ENCODE peak calls at places on chromosomes 6 and 20, in seven cellular contexts. H, A, Q, J, V, B and O are unnamed samples.

GRCh38 chr6:126077810-126078791 is 91.8 kb downstream of the TRMT11 start:
- DNase-seq in H (no peak), A (no peak), Q (no peak), J (peak), V (no peak), B (peak), O (no peak)

GRCh38 chr6:167658106-167658505 is 168.6 kb upstream of the AFDN start:
- DNase-seq in H (no peak), A (no peak), Q (no peak), J (no peak), V (peak), B (no peak), O (no peak)

GRCh38 chr6:158219229-158219628 is 51.1 kb downstream of the GTF2H5 start:
- DNase-seq in H (no peak), A (peak), Q (no peak), J (peak), V (no peak), B (no peak), O (no peak)

GRCh38 chr6:81769834-81770233 is 17.4 kb upstream of the TENT5A start:
- DNase-seq in H (no peak), A (no peak), Q (no peak), J (no peak), V (no peak), B (no peak), O (no peak)

GRCh38 chr6:25218346-25218745 is 60.8 kb upstream of the CARMIL1 start:
- DNase-seq in H (no peak), A (no peak), Q (no peak), J (no peak), V (no peak), B (no peak), O (no peak)

GRCh38 chr20:18431206-18431605 is 35.6 kb downstream of the DZANK1 start:
- DNase-seq in H (no peak), A (no peak), Q (no peak), J (no peak), V (no peak), B (no peak), O (no peak)

GRCh38 chr6:140064371-140064770 is 689.9 kb upstream of the CITED2 start:
- DNase-seq in H (no peak), A (no peak), Q (no peak), J (no peak), V (no peak), B (no peak), O (no peak)

GRCh38 chr20:33009214-33010132 is 2.0 kb downstream of the BPIFB2 start:
- DNase-seq in H (no peak), A (no peak), Q (no peak), J (no peak), V (peak), B (no peak), O (no peak)

GRCh38 chr6:111773501-111774345 is 99.5 kb downstream of the FYN start:
- DNase-seq in H (no peak), A (no peak), Q (no peak), J (no peak), V (no peak), B (no peak), O (no peak)

GRCh38 chr6:112802154-112802553 is 455.0 kb downstream of the RFPL4B start:
- DNase-seq in H (no peak), A (no peak), Q (no peak), J (no peak), V (no peak), B (no peak), O (no peak)

GRCh38 chr6:10478187-10479040 is 42.7 kb upstream of the GCNT2 start:
- DNase-seq in H (no peak), A (peak), Q (no peak), J (no peak), V (peak), B (no peak), O (no peak)

GRCh38 chr6:26214826-26215199 is 127.6 kb downstream of the HFE start:
- DNase-seq in H (no peak), A (no peak), Q (no peak), J (no peak), V (no peak), B (no peak), O (no peak)

GRCh38 chr6:165222315-165223025 is 86.9 kb downstream of the C6orf118 start:
- DNase-seq in H (no peak), A (no peak), Q (no peak), J (no peak), V (no peak), B (no peak), O (no peak)

GRCh38 chr6:135910943-135911618 is 59.6 kb downstream of the PDE7B start:
- DNase-seq in H (no peak), A (no peak), Q (no peak), J (no peak), V (no peak), B (no peak), O (no peak)

GRCh38 chr20:40690836-40691565 is 2.0 kb upstream of the MAFB start:
- DNase-seq in H (no peak), A (no peak), Q (no peak), J (no peak), V (no peak), B (no peak), O (no peak)

GRCh38 chr6:167683028-167683862 is 143.5 kb upstream of the AFDN start:
- DNase-seq in H (peak), A (no peak), Q (no peak), J (peak), V (peak), B (peak), O (no peak)

GRCh38 chr20:23456416-23456815 is 3.7 kb upstream of the CST11 start:
- DNase-seq in H (no peak), A (no peak), Q (no peak), J (no peak), V (no peak), B (no peak), O (no peak)

GRCh38 chr6:90397929-90398674 is 101.5 kb upstream of the BACH2 start:
- DNase-seq in H (no peak), A (no peak), Q (no peak), J (no peak), V (no peak), B (no peak), O (no peak)

GRCh38 chr6:3841711-3842565 is 7.2 kb upstream of the FAM50B start:
- DNase-seq in H (no peak), A (no peak), Q (no peak), J (peak), V (peak), B (no peak), O (no peak)

GRCh38 chr6:107418118-107418517 is 41.2 kb downstream of the PDSS2 start:
- DNase-seq in H (no peak), A (peak), Q (no peak), J (no peak), V (peak), B (no peak), O (no peak)

DNA sequence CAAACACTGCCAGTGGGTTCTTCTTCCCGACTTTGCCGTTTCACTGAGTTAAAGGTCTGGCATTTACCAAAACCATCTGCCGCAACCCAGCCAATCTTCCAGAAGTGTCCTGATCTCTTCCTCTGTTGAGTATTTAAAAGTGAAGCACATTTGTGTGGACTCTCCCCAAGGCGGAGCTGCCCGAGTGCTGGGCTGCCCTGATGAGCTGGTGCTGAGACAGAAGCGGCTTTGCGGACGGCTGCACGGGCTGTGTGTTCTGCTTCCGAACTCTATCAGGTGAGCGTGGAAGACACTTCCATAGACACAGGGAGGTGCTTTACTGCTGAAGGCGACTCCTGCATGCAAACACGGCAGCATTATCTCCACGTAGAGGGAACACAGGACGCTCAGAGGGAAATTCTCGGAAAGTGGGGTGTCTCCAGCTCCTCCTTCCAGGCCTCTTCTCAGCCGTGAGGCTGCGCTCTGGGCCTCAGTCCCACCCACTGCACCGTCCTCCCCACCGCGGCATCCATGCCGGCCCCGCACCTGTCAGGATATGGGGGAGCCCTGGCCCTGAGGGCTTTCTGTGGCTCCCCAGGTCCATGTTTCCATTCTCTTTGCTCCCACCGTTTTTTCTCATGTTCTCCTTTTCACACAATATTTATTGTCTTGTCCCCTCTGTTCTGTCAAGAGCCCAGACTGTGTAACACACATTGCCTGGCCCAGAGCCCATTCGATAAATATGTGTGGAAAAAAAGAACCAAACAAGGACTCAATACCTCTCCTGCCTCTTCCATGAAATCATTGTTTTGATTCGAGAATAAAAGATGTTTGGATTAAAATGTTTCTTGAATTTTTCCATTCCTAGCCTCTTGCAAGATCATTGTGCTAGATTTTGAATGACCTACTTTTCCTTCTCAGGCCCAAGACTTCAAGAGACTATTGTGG is 205.1 kb downstream of the DLL1 start:
- DNase-seq in H (peak), A (no peak), Q (no peak), J (peak), V (no peak), B (peak), O (no peak)
- TF ChIP-seq POLR2AphosphoS5 in H (no peak), A (no peak), Q (peak), J (peak), V (no peak), B (peak), O (no peak)

GRCh38 chr6:143993965-143994646 is 14.0 kb downstream of the PLAGL1 start:
- DNase-seq in H (no peak), A (no peak), Q (no peak), J (no peak), V (no peak), B (no peak), O (no peak)
- TF ChIP-seq POLR2AphosphoS5 in H (no peak), A (no peak), Q (no peak), J (no peak), V (no peak), B (no peak), O (no peak)

GRCh38 chr20:49508435-49509199 is 26.1 kb upstream of the KCNB1 start:
- DNase-seq in H (no peak), A (peak), Q (no peak), J (no peak), V (peak), B (peak), O (peak)

GRCh38 chr20:49513009-49513408 is 30.5 kb upstream of the KCNB1 start:
- DNase-seq in H (no peak), A (no peak), Q (no peak), J (no peak), V (no peak), B (no peak), O (no peak)

GRCh38 chr20:49507741-49508434 is 25.4 kb upstream of the KCNB1 start:
- DNase-seq in H (no peak), A (no peak), Q (peak), J (no peak), V (no peak), B (peak), O (no peak)

GRCh38 chr20:49511788-49512525 is 29.5 kb upstream of the KCNB1 start:
- DNase-seq in H (no peak), A (no peak), Q (no peak), J (no peak), V (no peak), B (no peak), O (no peak)

DNA sequence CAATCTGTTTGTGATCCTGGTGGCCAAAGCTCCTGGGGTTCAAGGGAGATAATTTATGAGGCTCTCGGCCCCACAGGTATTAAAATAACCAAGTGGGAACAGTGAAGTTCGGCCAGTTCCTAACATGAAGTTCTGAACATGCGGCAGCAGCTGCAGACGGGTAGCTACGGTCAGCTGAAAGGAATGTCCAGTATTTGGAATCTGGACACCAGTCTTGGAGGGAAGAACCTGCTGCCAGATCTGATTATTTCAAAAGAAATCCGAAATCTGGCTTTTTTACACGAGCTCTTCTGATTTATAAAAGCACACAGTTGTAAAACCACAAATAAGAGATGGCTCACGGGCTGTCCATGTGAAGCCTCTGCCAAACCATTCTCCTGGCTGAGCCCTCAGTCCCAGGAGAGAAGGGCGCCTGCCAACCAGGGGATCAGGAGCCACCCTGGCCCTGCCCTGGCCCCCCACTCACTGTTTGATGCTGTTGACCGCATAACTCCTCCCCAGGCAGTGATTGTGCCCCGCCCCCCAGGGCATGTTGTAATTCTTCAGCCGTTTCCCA is 28.2 kb upstream of the KCNB1 start:
- DNase-seq in H (no peak), A (no peak), Q (peak), J (peak), V (no peak), B (peak), O (no peak)
- TF ChIP-seq POLR2AphosphoS5 in H (peak), A (no peak), Q (peak), J (peak), V (no peak), B (peak), O (no peak)

DNA sequence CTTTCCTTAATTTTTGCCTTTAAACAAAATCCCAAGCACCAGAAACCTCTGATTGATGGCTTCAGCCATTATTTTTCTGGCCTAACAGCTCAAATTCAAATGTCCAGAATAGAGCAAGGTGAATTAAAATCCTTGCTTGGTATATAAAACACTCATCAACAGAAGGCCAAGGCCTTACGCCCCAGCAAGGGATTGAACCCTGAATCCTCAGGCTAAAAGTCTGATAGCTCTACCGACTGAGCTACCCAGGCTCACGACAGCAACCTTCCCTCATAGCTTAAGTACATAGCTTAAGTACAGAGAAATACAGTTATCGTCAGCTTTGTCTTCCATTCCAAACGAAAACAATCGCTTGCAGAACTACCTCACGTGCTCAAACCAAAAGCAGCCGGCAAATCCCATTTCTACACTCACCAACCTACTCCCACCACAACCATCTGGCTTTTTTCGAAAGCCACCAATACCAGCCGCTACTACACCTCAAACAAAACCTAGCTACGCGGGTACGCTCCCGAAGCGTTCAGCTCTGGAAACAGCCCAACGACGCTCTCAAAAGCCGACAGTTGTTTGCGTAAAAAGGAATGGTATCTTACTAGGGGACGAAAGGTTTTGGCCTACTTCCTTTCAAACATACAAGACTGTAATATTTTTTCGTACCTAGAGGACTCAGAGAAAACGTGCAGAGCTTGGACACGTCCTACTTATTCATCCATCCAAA is 167.5 kb downstream of the GPX5 start:
- DNase-seq in H (no peak), A (no peak), Q (no peak), J (no peak), V (no peak), B (no peak), O (no peak)
- TF ChIP-seq POLR2AphosphoS5 in H (no peak), A (no peak), Q (no peak), J (no peak), V (no peak), B (no peak), O (no peak)

GRCh38 chr6:39228992-39229767 is at the start of gene KCNK5:
- DNase-seq in H (peak), A (peak), Q (peak), J (peak), V (peak), B (peak), O (peak)
- TF ChIP-seq POLR2AphosphoS5 in H (peak), A (peak), Q (peak), J (peak), V (no peak), B (peak), O (peak)

GRCh38 chr6:109440325-109441068 is at the start of the genes PPIL6 and SMPD2:
- DNase-seq in H (peak), A (peak), Q (peak), J (peak), V (peak), B (peak), O (peak)
- TF ChIP-seq POLR2AphosphoS5 in H (peak), A (no peak), Q (peak), J (no peak), V (peak), B (peak), O (no peak)